ENCODE peak calls at places on chromosome 17, in nine cellular contexts. F, H, T, M, P, C, K, E and U are unnamed samples.

GRCh38 chr17:20010099-20010863 is 1.1 kb downstream of the SPECC1 start:
- DNase-seq in E (peak; percentile 33), K (peak; percentile 61), H (peak; percentile 61), M (peak; percentile 60), C (peak; percentile 71), T (no peak), P (no peak), F (peak; percentile 65), U (peak; percentile 61)

GRCh38 chr17:69287168-69287567 is 39.8 kb downstream of the ABCA5 start:
- DNase-seq in C (no peak), T (no peak), H (peak; percentile 59), F (no peak), K (peak; percentile 25), P (no peak), M (peak; percentile 15), E (no peak), U (peak; percentile 83)

GRCh38 chr17:50841277-50841948 is 6.0 kb downstream of the WFIKKN2 start:
- DNase-seq in M (no peak), E (no peak), K (no peak), H (no peak), P (no peak), C (no peak), T (no peak), F (no peak), U (no peak)

GRCh38 chr17:77329741-77330531 is 189.2 kb downstream of the SEC14L1 start:
- DNase-seq in K (no peak), P (no peak), E (peak; percentile 8), H (no peak), M (no peak), F (no peak), C (no peak), T (peak; percentile 60), U (no peak)

GRCh38 chr17:17718251-17718650 is 37.0 kb downstream of the RAI1 start:
- DNase-seq in T (no peak), F (no peak), E (no peak), M (no peak), H (no peak), K (no peak), P (no peak), C (no peak), U (no peak)

GRCh38 chr17:3980381-3980975 is 16.2 kb upstream of the ATP2A3 start:
- DNase-seq in K (no peak), T (no peak), P (no peak), H (no peak), C (no peak), E (no peak), F (no peak), M (no peak), U (no peak)

GRCh38 chr17:50270430-50271172 is 3.7 kb upstream of the TMEM92 start:
- DNase-seq in T (peak; percentile 73), P (no peak), K (peak; percentile 81), F (peak; percentile 57), E (no peak), H (peak; percentile 79), C (peak; percentile 88), M (peak; percentile 85), U (no peak)

GRCh38 chr17:80272366-80272765 is 11.7 kb downstream of the RNF213 start:
- DNase-seq in P (no peak), K (no peak), F (no peak), M (no peak), H (no peak), E (no peak), C (no peak), T (no peak), U (no peak)

GRCh38 chr17:10579270-10579669 is 29.8 kb upstream of the MYH2 start:
- DNase-seq in C (no peak), E (no peak), T (no peak), M (no peak), P (peak; percentile 24), K (no peak), H (peak; percentile 45), F (no peak), U (no peak)

GRCh38 chr17:27327871-27328270 is 34.0 kb downstream of the WSB1 start:
- DNase-seq in K (peak; percentile 74), P (no peak), H (no peak), F (no peak), T (no peak), M (no peak), C (peak; percentile 72), E (no peak), U (no peak)

GRCh38 chr17:1714488-1714979 is 4.4 kb upstream of the TLCD2 start:
- DNase-seq in E (peak; percentile 100), P (no peak), C (peak; percentile 99), H (peak; percentile 96), K (peak; percentile 97), F (peak; percentile 99), M (peak; percentile 98), T (peak; percentile 98), U (peak; percentile 80)

GRCh38 chr17:61398721-61399130 is 917 bp upstream of the TBX2 start:
- DNase-seq in E (no peak), T (no peak), P (no peak), H (no peak), C (no peak), F (no peak), M (no peak), K (peak; percentile 28), U (no peak)

GRCh38 chr17:51258756-51259573 is 884 bp downstream of the MBTD1 start:
- DNase-seq in M (no peak), T (no peak), K (no peak), E (peak; percentile 11), F (peak; percentile 55), H (no peak), P (no peak), C (peak; percentile 44), U (no peak)

GRCh38 chr17:60147553-60148241 is 2.1 kb upstream of the CA4 start:
- DNase-seq in K (no peak), M (no peak), T (no peak), F (no peak), P (no peak), C (no peak), E (no peak), H (no peak), U (no peak)

GRCh38 chr17:65749479-65749878 is 188.0 kb upstream of the AXIN2 start:
- DNase-seq in E (no peak), K (peak; percentile 3), P (no peak), F (no peak), T (no peak), M (peak; percentile 22), H (peak; percentile 34), C (peak; percentile 53), U (peak; percentile 83)

GRCh38 chr17:1047177-1047885 is 50.4 kb downstream of the TIMM22 start:
- DNase-seq in M (peak; percentile 52), E (peak; percentile 66), T (peak; percentile 68), H (no peak), K (peak; percentile 90), F (peak; percentile 80), P (no peak), C (peak; percentile 12), U (no peak)

GRCh38 chr17:6953689-6954088 is 42.2 kb upstream of the ALOX12 start:
- DNase-seq in P (no peak), M (no peak), F (no peak), C (no peak), E (no peak), T (no peak), K (no peak), H (no peak), U (peak; percentile 12)

GRCh38 chr17:10094806-10095205 is 103.6 kb downstream of the GAS7 start:
- DNase-seq in T (no peak), E (no peak), M (no peak), H (no peak), P (no peak), F (no peak), K (no peak), C (peak; percentile 34), U (no peak)

GRCh38 chr17:72222971-72223370 is 102.2 kb downstream of the SOX9 start:
- DNase-seq in F (no peak), K (no peak), E (no peak), C (no peak), H (no peak), P (no peak), T (no peak), M (no peak), U (no peak)

GRCh38 chr17:72222571-72222970 is 101.8 kb downstream of the SOX9 start:
- DNase-seq in K (no peak), T (no peak), F (no peak), P (no peak), M (no peak), E (no peak), H (no peak), C (no peak), U (no peak)

GRCh38 chr17:72219136-72219823 is 98.5 kb downstream of the SOX9 start:
- DNase-seq in H (no peak), M (no peak), T (no peak), F (no peak), K (no peak), P (no peak), E (no peak), C (peak; percentile 21), U (no peak)

GRCh38 chr17:72223816-72224215 is 103.0 kb downstream of the SOX9 start:
- DNase-seq in M (no peak), P (no peak), C (no peak), H (no peak), K (no peak), T (no peak), F (no peak), E (no peak), U (no peak)

GRCh38 chr17:72219824-72220473 is 99.1 kb downstream of the SOX9 start:
- DNase-seq in E (no peak), M (no peak), C (no peak), F (no peak), K (no peak), P (no peak), H (no peak), T (no peak), U (no peak)
- H3K4me3 ChIP-seq in E (no peak overlapping the region), M (peak overlapping the region; percentile 8), C (peak overlapping the region; percentile 18), F (no peak overlapping the region), K (no peak overlapping the region), P (no peak overlapping the region), H (no peak overlapping the region), T (no peak overlapping the region), U (no peak overlapping the region)

GRCh38 chr17:67491009-67491677 is 114.1 kb downstream of the PITPNC1 start:
- DNase-seq in H (peak; percentile 100), P (no peak), T (peak; percentile 87), F (peak; percentile 91), K (peak; percentile 98), C (peak; percentile 97), E (peak; percentile 86), M (peak; percentile 99), U (peak; percentile 49)
- H3K4me3 ChIP-seq in H (peak overlapping the region; percentile 28), P (no peak overlapping the region), T (peak overlapping the region; percentile 0), F (no peak overlapping the region), K (peak overlapping the region; percentile 23), C (no peak overlapping the region), E (peak overlapping the region; percentile 30), M (peak overlapping the region; percentile 10), U (no peak overlapping the region)

GRCh38 chr17:37312137-37312923 is 63.5 kb upstream of the C17orf78 start:
- DNase-seq in C (no peak), P (no peak), M (no peak), F (no peak), K (no peak), H (no peak), T (no peak), E (no peak), U (no peak)
- H3K4me3 ChIP-seq in C (no peak overlapping the region), P (no peak overlapping the region), M (no peak overlapping the region), F (no peak overlapping the region), K (no peak overlapping the region), H (no peak overlapping the region), T (no peak overlapping the region), E (no peak overlapping the region), U (no peak overlapping the region)

DNA sequence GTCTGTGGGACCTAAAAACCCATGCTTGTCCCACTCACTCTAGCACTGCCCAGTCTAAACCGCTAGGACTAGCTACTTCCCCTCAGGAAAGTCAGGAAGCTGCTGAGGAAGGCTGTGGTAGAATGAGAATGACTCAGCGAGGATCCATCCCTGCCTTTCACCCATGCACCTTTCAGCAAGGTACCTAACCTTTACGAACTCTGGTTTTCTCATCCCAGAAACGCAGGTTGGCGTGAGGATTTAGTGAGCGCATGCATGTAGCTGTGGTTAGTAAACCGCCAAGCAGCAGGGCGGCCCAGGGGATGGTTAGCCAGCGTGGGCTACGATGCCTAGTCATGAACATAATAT is 26.3 kb upstream of the RFFL start:
- DNase-seq in E (no peak), M (peak; percentile 32), F (peak; percentile 51), P (peak; percentile 20), C (peak; percentile 55), K (peak; percentile 34), T (no peak), H (peak; percentile 46), U (peak; percentile 76)
- H3K4me3 ChIP-seq in E (peak overlapping the region; percentile 92), M (no peak overlapping the region), F (no peak overlapping the region), P (peak overlapping the region; percentile 54), C (no peak overlapping the region), K (no peak overlapping the region), T (peak overlapping the region; percentile 90), H (no peak overlapping the region), U (peak overlapping the region; percentile 41)